ENCODE peak calls at places on chromosomes 11 and 22, in nine cellular contexts. Z is cardiac muscle cell, X is PC-3, M is kidney epithelial cell, W is coronary artery, B is fibroblast of lung, V is lower leg skin, A is body of pancreas, H is A549. F is an unnamed sample.

GRCh38 chr22:45932066-45932465 is 44.9 kb downstream of the WNT7B start:
- DNase-seq in V (no peak), H (no peak), X (no peak), Z (no peak), B (no peak), W (no peak), A (no peak), M (no peak), F (peak; percentile 6)

GRCh38 chr11:123585721-123586120 is 68.7 kb downstream of the SCN3B start:
- DNase-seq in M (no peak), B (no peak), V (no peak), X (no peak), H (no peak), A (no peak), Z (no peak), W (no peak), F (no peak)

GRCh38 chr11:117458275-117459120 is 130.8 kb downstream of the CEP164 start:
- DNase-seq in A (no peak), W (no peak), B (no peak), M (peak; percentile 62), X (no peak), H (no peak), Z (no peak), V (no peak), F (no peak)

GRCh38 chr11:119483341-119483880 is 60.4 kb upstream of the THY1 start:
- DNase-seq in Z (no peak), B (no peak), V (peak; percentile 76), X (no peak), M (no peak), W (peak; percentile 59), A (no peak), H (no peak), F (no peak)

GRCh38 chr11:68229601-68230000 is 16.5 kb upstream of the KMT5B start:
- DNase-seq in W (no peak), A (no peak), M (no peak), B (no peak), Z (no peak), V (no peak), X (no peak), H (no peak), F (no peak)

GRCh38 chr11:121421149-121421906 is 30.8 kb upstream of the SORL1 start:
- DNase-seq in B (no peak), A (no peak), Z (no peak), V (no peak), H (no peak), W (no peak), X (peak; percentile 71), M (no peak), F (no peak)

GRCh38 chr22:12601870-12602779 is 2925.9 kb upstream of the OR11H1 start:
- DNase-seq in A (no peak), V (peak; percentile 86), Z (no peak), B (no peak), M (no peak), H (no peak), X (no peak), W (no peak), F (no peak)

GRCh38 chr11:66580803-66581202 is 12.1 kb downstream of the CCDC87 start:
- DNase-seq in W (no peak), X (no peak), H (no peak), V (no peak), B (no peak), M (no peak), A (no peak), Z (no peak), F (no peak)

GRCh38 chr11:111631034-111631665 is 28.9 kb downstream of the SIK2 start:
- DNase-seq in V (no peak), A (no peak), H (no peak), W (no peak), X (no peak), Z (no peak), B (no peak), M (no peak), F (no peak)

GRCh38 chr11:199004-199581 is 6.2 kb downstream of the SCGB1C1 start:
- DNase-seq in M (no peak), B (no peak), A (no peak), W (peak; percentile 55), V (peak; percentile 83), Z (no peak), X (no peak), H (no peak), F (no peak)

GRCh38 chr22:41348964-41349484 is 32.7 kb upstream of the TEF start:
- DNase-seq in V (no peak), H (no peak), X (no peak), Z (no peak), M (no peak), A (no peak), W (no peak), B (no peak), F (no peak)

GRCh38 chr11:42462558-42463310 is 849.1 kb upstream of the API5 start:
- DNase-seq in V (no peak), X (peak; percentile 25), W (no peak), Z (no peak), H (no peak), B (no peak), A (no peak), M (peak; percentile 12), F (no peak)

GRCh38 chr22:47588583-47588970 is 826.1 kb downstream of the TBC1D22A start:
- DNase-seq in W (no peak), H (no peak), X (peak; percentile 26), B (no peak), V (peak; percentile 77), A (no peak), M (no peak), Z (no peak), F (no peak)

GRCh38 chr11:126518130-126518995 is 162.9 kb downstream of the ST3GAL4 start:
- DNase-seq in M (no peak), A (no peak), H (no peak), W (no peak), Z (no peak), X (no peak), B (no peak), V (no peak), F (no peak)

GRCh38 chr11:85784480-85784879 is 26.5 kb downstream of the SYTL2 start:
- DNase-seq in X (no peak), A (no peak), Z (no peak), B (no peak), M (no peak), W (no peak), H (no peak), V (no peak), F (no peak)

GRCh38 chr11:85783758-85784157 is 27.2 kb downstream of the SYTL2 start:
- DNase-seq in H (no peak), W (no peak), V (no peak), B (no peak), M (no peak), X (no peak), Z (no peak), A (peak; percentile 14), F (no peak)

GRCh38 chr11:85787809-85788805 is 22.8 kb downstream of the SYTL2 start:
- DNase-seq in M (peak; percentile 62), A (no peak), X (peak; percentile 93), B (no peak), W (no peak), V (no peak), H (peak; percentile 66), Z (no peak), F (no peak)

GRCh38 chr11:85784907-85785306 is 26.0 kb downstream of the SYTL2 start:
- DNase-seq in A (no peak), M (no peak), H (no peak), Z (no peak), X (no peak), V (no peak), W (no peak), B (no peak), F (no peak)

GRCh38 chr11:85787168-85787567 is 23.8 kb downstream of the SYTL2 start:
- DNase-seq in H (no peak), M (no peak), X (no peak), B (no peak), V (no peak), A (no peak), W (no peak), Z (no peak), F (no peak)
- TF ChIP-seq CTCF in H (no peak), M (no peak), X (no peak), B (no peak), V (no peak), A (no peak), W (no peak), Z (no peak), F (no peak)

GRCh38 chr22:18077639-18078328 is at the start of gene PEX26:
- DNase-seq in M (no peak), X (peak; percentile 85), H (peak; percentile 82), B (peak; percentile 96), V (peak; percentile 99), A (peak; percentile 96), W (peak; percentile 95), Z (peak; percentile 96), F (peak; percentile 86)
- H3K4me3 ChIP-seq in M (peak within 1 kb of the TSS; percentile 89), X (peak within 1 kb of the TSS; percentile 98), H (peak within 1 kb of the TSS; percentile 64), B (peak within 1 kb of the TSS; percentile 82), V (peak within 1 kb of the TSS; percentile 98), A (peak within 1 kb of the TSS; percentile 98), W (peak within 1 kb of the TSS; percentile 74), Z (peak within 1 kb of the TSS; percentile 94), F (peak within 1 kb of the TSS; percentile 99)

GRCh38 chr11:122559734-122560382 is 95.7 kb upstream of the UBASH3B start:
- DNase-seq in W (no peak), H (peak; percentile 38), M (no peak), X (peak; percentile 27), B (peak; percentile 2), Z (no peak), A (no peak), V (no peak), F (no peak)

DNA sequence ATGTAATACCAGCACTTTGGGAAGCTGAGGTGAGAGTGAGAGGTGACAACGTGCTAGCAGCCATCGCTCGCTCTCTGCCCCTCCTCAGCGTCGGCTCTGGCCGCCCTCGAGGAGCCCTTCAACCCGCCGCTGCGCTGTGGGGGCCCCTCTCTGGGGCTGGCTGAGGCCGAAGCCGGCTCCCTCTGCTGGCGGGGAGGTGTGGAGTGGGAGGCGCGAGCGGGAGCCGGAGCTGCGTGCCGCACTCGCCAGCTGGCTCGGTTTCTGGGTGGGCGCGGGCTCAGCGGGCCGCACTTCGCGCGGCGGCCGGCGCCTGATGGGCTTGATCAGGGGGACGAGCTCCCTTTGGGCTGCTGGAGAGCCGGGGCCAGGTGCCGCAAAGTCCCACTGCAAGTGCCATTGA is 98.9 kb upstream of the UBASH3B start:
- DNase-seq in A (peak; percentile 48), H (no peak), B (peak; percentile 19), V (no peak), Z (peak; percentile 43), W (no peak), M (no peak), X (no peak), F (no peak)
- TF ChIP-seq CTCF in A (peak; percentile 26), H (no peak), B (peak; percentile 33), V (no peak), Z (peak; percentile 64), W (no peak), M (peak; percentile 45), X (no peak), F (peak; percentile 49)

DNA sequence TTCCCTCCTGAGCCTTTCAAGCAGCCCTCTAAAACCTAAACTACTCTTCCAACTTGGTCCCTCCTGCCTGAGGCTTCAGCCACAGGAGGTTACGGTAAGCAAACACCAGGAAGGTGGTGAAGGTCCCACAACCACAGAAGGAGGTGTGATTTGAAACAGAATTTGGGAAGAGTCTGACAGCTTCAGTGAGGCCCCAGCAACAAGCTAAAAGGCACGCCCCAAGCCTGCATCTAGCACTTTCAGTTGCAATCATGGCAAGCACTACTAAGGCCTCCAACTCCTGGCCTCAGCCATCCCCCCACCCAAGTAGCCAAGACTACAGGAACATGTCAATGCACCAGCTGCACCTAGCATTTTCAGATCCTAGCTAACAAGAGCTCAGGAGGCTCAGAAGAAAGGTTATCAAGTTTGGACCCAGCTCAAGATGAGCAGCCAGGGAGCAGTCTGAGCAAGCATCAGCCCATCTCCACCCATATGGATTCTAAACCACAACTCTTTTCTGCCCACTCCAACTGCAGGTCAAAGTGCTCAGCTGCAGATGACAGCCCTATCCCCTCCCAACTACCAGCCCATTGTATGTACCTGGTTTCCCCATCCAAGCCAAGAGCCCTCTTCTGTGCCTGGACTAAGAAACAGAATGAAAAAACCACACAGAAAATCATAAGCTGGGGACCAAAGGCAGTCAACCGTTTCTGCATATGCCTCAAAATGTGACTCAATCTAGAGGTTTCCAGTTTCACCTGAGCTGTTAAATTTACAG is 10.4 kb upstream of the AHNAK start:
- DNase-seq in X (peak; percentile 55), V (peak; percentile 87), B (no peak), W (no peak), H (no peak), A (no peak), Z (no peak), M (no peak), F (no peak)
- H3K4me3 ChIP-seq in X (peak overlapping the region; percentile 1), V (no peak overlapping the region), B (no peak overlapping the region), W (peak overlapping the region; percentile 61), H (peak overlapping the region; percentile 4), A (no peak overlapping the region), Z (no peak overlapping the region), M (no peak overlapping the region), F (no peak overlapping the region)